ENCODE peak calls at places on chromosomes 5 and 9, in seven cellular contexts. One of them, this sample, is unnamed.

GRCh38 chr5:136067422-136067821 is 38.6 kb downstream of the TGFBI start:
- DNase-seq in neuronal stem cell: no peak
- DNase-seq in dermis microvascular lymphatic vessel endothelial cell: no peak
- DNase-seq in iris pigment epithelial cell: no peak
- DNase-seq in naive B cell: no peak
- DNase-seq in Caco-2: no peak
- DNase-seq in frontal cortex: no peak
- DNase-seq in this sample: no peak

GRCh38 chr5:159459951-159460538 is 129.8 kb upstream of the IL12B start:
- DNase-seq in Caco-2: no peak
- DNase-seq in naive B cell: no peak
- DNase-seq in neuronal stem cell: no peak
- DNase-seq in iris pigment epithelial cell: peak
- DNase-seq in frontal cortex: no peak
- DNase-seq in dermis microvascular lymphatic vessel endothelial cell: no peak
- DNase-seq in this sample: no peak

GRCh38 chr9:34929506-34930102 is 28.5 kb upstream of the PHF24 start:
- DNase-seq in frontal cortex: peak
- DNase-seq in dermis microvascular lymphatic vessel endothelial cell: peak
- DNase-seq in Caco-2: no peak
- DNase-seq in iris pigment epithelial cell: peak
- DNase-seq in naive B cell: no peak
- DNase-seq in neuronal stem cell: peak
- DNase-seq in this sample: peak

GRCh38 chr9:93112864-93113389 is 16.9 kb downstream of the CARD19 start:
- DNase-seq in dermis microvascular lymphatic vessel endothelial cell: no peak
- DNase-seq in neuronal stem cell: no peak
- DNase-seq in naive B cell: no peak
- DNase-seq in iris pigment epithelial cell: no peak
- DNase-seq in Caco-2: no peak
- DNase-seq in frontal cortex: no peak
- DNase-seq in this sample: no peak

GRCh38 chr5:64900618-64901017 is 131.9 kb downstream of the CWC27 start:
- DNase-seq in iris pigment epithelial cell: no peak
- DNase-seq in Caco-2: no peak
- DNase-seq in naive B cell: no peak
- DNase-seq in neuronal stem cell: no peak
- DNase-seq in frontal cortex: no peak
- DNase-seq in dermis microvascular lymphatic vessel endothelial cell: no peak
- DNase-seq in this sample: peak

GRCh38 chr5:150642567-150642927 is 2.1 kb downstream of the SYNPO start:
- DNase-seq in naive B cell: no peak
- DNase-seq in dermis microvascular lymphatic vessel endothelial cell: peak
- DNase-seq in frontal cortex: no peak
- DNase-seq in Caco-2: no peak
- DNase-seq in iris pigment epithelial cell: peak
- DNase-seq in neuronal stem cell: no peak
- DNase-seq in this sample: peak

GRCh38 chr9:90433398-90433890 is 209.2 kb downstream of the DIRAS2 start:
- DNase-seq in naive B cell: no peak
- DNase-seq in neuronal stem cell: peak
- DNase-seq in iris pigment epithelial cell: peak
- DNase-seq in dermis microvascular lymphatic vessel endothelial cell: no peak
- DNase-seq in frontal cortex: no peak
- DNase-seq in Caco-2: peak
- DNase-seq in this sample: no peak

GRCh38 chr5:130198927-130199326 is 294.7 kb downstream of the CHSY3 start:
- DNase-seq in Caco-2: peak
- DNase-seq in dermis microvascular lymphatic vessel endothelial cell: no peak
- DNase-seq in neuronal stem cell: no peak
- DNase-seq in naive B cell: no peak
- DNase-seq in iris pigment epithelial cell: peak
- DNase-seq in frontal cortex: no peak
- DNase-seq in this sample: peak

GRCh38 chr5:3599283-3600105 is 3.9 kb downstream of the IRX1 start:
- DNase-seq in naive B cell: no peak
- DNase-seq in dermis microvascular lymphatic vessel endothelial cell: no peak
- DNase-seq in Caco-2: no peak
- DNase-seq in neuronal stem cell: no peak
- DNase-seq in iris pigment epithelial cell: no peak
- DNase-seq in frontal cortex: no peak
- DNase-seq in this sample: no peak

GRCh38 chr9:2875218-2875977 is 31.5 kb upstream of the PUM3 start:
- DNase-seq in Caco-2: no peak
- DNase-seq in dermis microvascular lymphatic vessel endothelial cell: no peak
- DNase-seq in frontal cortex: no peak
- DNase-seq in neuronal stem cell: no peak
- DNase-seq in iris pigment epithelial cell: no peak
- DNase-seq in naive B cell: no peak
- DNase-seq in this sample: no peak

GRCh38 chr9:136526625-136527066 is 19.2 kb downstream of the NOTCH1 start:
- DNase-seq in iris pigment epithelial cell: no peak
- DNase-seq in neuronal stem cell: no peak
- DNase-seq in naive B cell: no peak
- DNase-seq in Caco-2: peak
- DNase-seq in dermis microvascular lymphatic vessel endothelial cell: no peak
- DNase-seq in frontal cortex: peak
- DNase-seq in this sample: no peak

GRCh38 chr9:113887436-113887835 is 11.3 kb downstream of the ZNF618 start:
- DNase-seq in frontal cortex: no peak
- DNase-seq in naive B cell: no peak
- DNase-seq in Caco-2: no peak
- DNase-seq in iris pigment epithelial cell: no peak
- DNase-seq in dermis microvascular lymphatic vessel endothelial cell: no peak
- DNase-seq in neuronal stem cell: no peak
- DNase-seq in this sample: peak

GRCh38 chr9:1637401-1637800 is 377.7 kb upstream of the SMARCA2 start:
- DNase-seq in iris pigment epithelial cell: no peak
- DNase-seq in Caco-2: no peak
- DNase-seq in dermis microvascular lymphatic vessel endothelial cell: no peak
- DNase-seq in naive B cell: no peak
- DNase-seq in frontal cortex: no peak
- DNase-seq in neuronal stem cell: no peak
- DNase-seq in this sample: no peak

GRCh38 chr5:73974871-73975351 is 348.9 kb downstream of the ARHGEF28 start:
- DNase-seq in neuronal stem cell: no peak
- DNase-seq in naive B cell: no peak
- DNase-seq in frontal cortex: no peak
- DNase-seq in dermis microvascular lymphatic vessel endothelial cell: no peak
- DNase-seq in Caco-2: no peak
- DNase-seq in iris pigment epithelial cell: no peak
- DNase-seq in this sample: no peak

GRCh38 chr5:141611289-141611688 is 7.5 kb downstream of the DIAPH1 start:
- DNase-seq in dermis microvascular lymphatic vessel endothelial cell: no peak
- DNase-seq in neuronal stem cell: no peak
- DNase-seq in Caco-2: no peak
- DNase-seq in naive B cell: no peak
- DNase-seq in iris pigment epithelial cell: peak
- DNase-seq in frontal cortex: no peak
- DNase-seq in this sample: no peak

GRCh38 chr5:72598461-72599433 is 91.5 kb upstream of the ZNF366 start:
- DNase-seq in frontal cortex: no peak
- DNase-seq in iris pigment epithelial cell: peak
- DNase-seq in naive B cell: peak
- DNase-seq in Caco-2: no peak
- DNase-seq in dermis microvascular lymphatic vessel endothelial cell: peak
- DNase-seq in neuronal stem cell: no peak
- DNase-seq in this sample: peak

GRCh38 chr5:20972419-20972925 is 984.5 kb upstream of the CDH18 start:
- DNase-seq in iris pigment epithelial cell: peak
- DNase-seq in Caco-2: peak
- DNase-seq in dermis microvascular lymphatic vessel endothelial cell: peak
- DNase-seq in frontal cortex: no peak
- DNase-seq in neuronal stem cell: no peak
- DNase-seq in naive B cell: no peak
- DNase-seq in this sample: peak

GRCh38 chr5:168317521-168318147 is 26.2 kb downstream of the WWC1 start:
- DNase-seq in neuronal stem cell: no peak
- DNase-seq in frontal cortex: no peak
- DNase-seq in dermis microvascular lymphatic vessel endothelial cell: peak
- DNase-seq in naive B cell: no peak
- DNase-seq in Caco-2: peak
- DNase-seq in iris pigment epithelial cell: peak
- DNase-seq in this sample: peak

GRCh38 chr9:98045234-98046160 is 11.0 kb upstream of the NANS start:
- DNase-seq in iris pigment epithelial cell: no peak
- DNase-seq in dermis microvascular lymphatic vessel endothelial cell: no peak
- DNase-seq in frontal cortex: no peak
- DNase-seq in naive B cell: peak
- DNase-seq in neuronal stem cell: no peak
- DNase-seq in Caco-2: no peak
- DNase-seq in this sample: no peak

GRCh38 chr9:91800473-91800872 is 149.6 kb downstream of the ROR2 start:
- DNase-seq in Caco-2: no peak
- DNase-seq in frontal cortex: no peak
- DNase-seq in iris pigment epithelial cell: no peak
- DNase-seq in naive B cell: no peak
- DNase-seq in dermis microvascular lymphatic vessel endothelial cell: no peak
- DNase-seq in neuronal stem cell: no peak
- DNase-seq in this sample: no peak

GRCh38 chr5:80245986-80246781 is 9.7 kb downstream of the SERINC5 start:
- DNase-seq in dermis microvascular lymphatic vessel endothelial cell: no peak
- DNase-seq in neuronal stem cell: peak
- DNase-seq in iris pigment epithelial cell: no peak
- DNase-seq in frontal cortex: no peak
- DNase-seq in Caco-2: no peak
- DNase-seq in naive B cell: no peak
- DNase-seq in this sample: no peak